ENCODE peak calls at places on chromosomes 1 and 21, in nine cellular contexts. One of them, this sample, is unnamed.

GRCh38 chr1:83897516-83897915 is 101.4 kb downstream of the TTLL7 start:
- DNase-seq in stomach: no peak
- DNase-seq in A549: no peak
- DNase-seq in tibial nerve: no peak
- DNase-seq in transverse colon: no peak
- DNase-seq in ovary: no peak
- DNase-seq in HCT116: no peak
- DNase-seq in prostate gland: no peak
- DNase-seq in body of pancreas: no peak
- DNase-seq in this sample: no peak

GRCh38 chr1:4071675-4072074 is 171.6 kb upstream of the C1orf174 start:
- DNase-seq in stomach: no peak
- DNase-seq in tibial nerve: no peak
- DNase-seq in ovary: no peak
- DNase-seq in prostate gland: no peak
- DNase-seq in body of pancreas: no peak
- DNase-seq in A549: no peak
- DNase-seq in HCT116: no peak
- DNase-seq in transverse colon: no peak
- DNase-seq in this sample: no peak

GRCh38 chr1:240244968-240245628 is 153.4 kb downstream of the FMN2 start:
- DNase-seq in A549: no peak
- DNase-seq in body of pancreas: no peak
- DNase-seq in stomach: no peak
- DNase-seq in ovary: no peak
- DNase-seq in tibial nerve: no peak
- DNase-seq in prostate gland: no peak
- DNase-seq in transverse colon: no peak
- DNase-seq in HCT116: no peak
- DNase-seq in this sample: no peak

GRCh38 chr1:171188388-171189266 is 3.5 kb downstream of the FMO2 start:
- DNase-seq in A549: peak
- DNase-seq in stomach: peak
- DNase-seq in transverse colon: peak
- DNase-seq in ovary: peak
- DNase-seq in HCT116: peak
- DNase-seq in prostate gland: peak
- DNase-seq in body of pancreas: peak
- DNase-seq in tibial nerve: no peak
- DNase-seq in this sample: peak

GRCh38 chr1:201310986-201311355 is 27.7 kb downstream of the PKP1 start:
- DNase-seq in body of pancreas: peak
- DNase-seq in ovary: no peak
- DNase-seq in HCT116: no peak
- DNase-seq in stomach: no peak
- DNase-seq in A549: peak
- DNase-seq in tibial nerve: no peak
- DNase-seq in transverse colon: no peak
- DNase-seq in prostate gland: peak
- DNase-seq in this sample: peak

GRCh38 chr1:242525360-242525722 is 844 bp upstream of the PLD5 start:
- DNase-seq in A549: no peak
- DNase-seq in body of pancreas: no peak
- DNase-seq in prostate gland: no peak
- DNase-seq in stomach: no peak
- DNase-seq in HCT116: no peak
- DNase-seq in transverse colon: no peak
- DNase-seq in ovary: no peak
- DNase-seq in tibial nerve: no peak
- DNase-seq in this sample: no peak

GRCh38 chr1:225699336-225699735 is 46.4 kb upstream of the ENAH start:
- DNase-seq in prostate gland: no peak
- DNase-seq in A549: no peak
- DNase-seq in HCT116: no peak
- DNase-seq in tibial nerve: no peak
- DNase-seq in ovary: no peak
- DNase-seq in stomach: no peak
- DNase-seq in body of pancreas: no peak
- DNase-seq in transverse colon: no peak
- DNase-seq in this sample: no peak

GRCh38 chr1:222105393-222105737 is 363.5 kb upstream of the DUSP10 start:
- DNase-seq in stomach: no peak
- DNase-seq in tibial nerve: no peak
- DNase-seq in body of pancreas: peak
- DNase-seq in prostate gland: peak
- DNase-seq in HCT116: peak
- DNase-seq in A549: peak
- DNase-seq in transverse colon: peak
- DNase-seq in ovary: no peak
- DNase-seq in this sample: no peak

GRCh38 chr1:201166964-201167624 is 12.8 kb upstream of the TMEM9 start:
- DNase-seq in body of pancreas: peak
- DNase-seq in tibial nerve: no peak
- DNase-seq in A549: no peak
- DNase-seq in prostate gland: no peak
- DNase-seq in ovary: no peak
- DNase-seq in stomach: peak
- DNase-seq in HCT116: no peak
- DNase-seq in transverse colon: no peak
- DNase-seq in this sample: no peak

GRCh38 chr1:89918127-89918793 is 76.7 kb upstream of the ZNF326 start:
- DNase-seq in ovary: no peak
- DNase-seq in HCT116: no peak
- DNase-seq in tibial nerve: no peak
- DNase-seq in body of pancreas: no peak
- DNase-seq in prostate gland: no peak
- DNase-seq in A549: no peak
- DNase-seq in transverse colon: no peak
- DNase-seq in stomach: no peak
- DNase-seq in this sample: no peak

GRCh38 chr1:53560572-53561487 is 101.6 kb downstream of the DMRTB1 start:
- DNase-seq in prostate gland: no peak
- DNase-seq in ovary: peak
- DNase-seq in A549: no peak
- DNase-seq in HCT116: no peak
- DNase-seq in stomach: no peak
- DNase-seq in body of pancreas: no peak
- DNase-seq in transverse colon: peak
- DNase-seq in tibial nerve: no peak
- DNase-seq in this sample: no peak

GRCh38 chr1:25431495-25432363 is 1.0 kb downstream of the MACO1 start:
- DNase-seq in ovary: peak
- DNase-seq in body of pancreas: peak
- DNase-seq in HCT116: no peak
- DNase-seq in tibial nerve: no peak
- DNase-seq in prostate gland: peak
- DNase-seq in transverse colon: no peak
- DNase-seq in stomach: no peak
- DNase-seq in A549: no peak
- DNase-seq in this sample: no peak

GRCh38 chr1:206049293-206049692 is 3.7 kb upstream of the RHEX start:
- DNase-seq in transverse colon: no peak
- DNase-seq in ovary: no peak
- DNase-seq in stomach: no peak
- DNase-seq in body of pancreas: no peak
- DNase-seq in tibial nerve: no peak
- DNase-seq in prostate gland: no peak
- DNase-seq in A549: no peak
- DNase-seq in HCT116: no peak
- DNase-seq in this sample: no peak

GRCh38 chr1:165239873-165240272 is 116.6 kb downstream of the LMX1A start:
- DNase-seq in body of pancreas: no peak
- DNase-seq in A549: no peak
- DNase-seq in stomach: no peak
- DNase-seq in prostate gland: no peak
- DNase-seq in tibial nerve: no peak
- DNase-seq in HCT116: no peak
- DNase-seq in transverse colon: no peak
- DNase-seq in ovary: no peak
- DNase-seq in this sample: no peak

GRCh38 chr1:29777522-29777921 is 541.2 kb downstream of the PTPRU start:
- DNase-seq in A549: no peak
- DNase-seq in HCT116: no peak
- DNase-seq in ovary: no peak
- DNase-seq in stomach: no peak
- DNase-seq in tibial nerve: no peak
- DNase-seq in prostate gland: no peak
- DNase-seq in body of pancreas: no peak
- DNase-seq in transverse colon: no peak
- DNase-seq in this sample: no peak

GRCh38 chr1:38027201-38028104 is 14.9 kb downstream of the UTP11 start:
- DNase-seq in HCT116: no peak
- DNase-seq in stomach: no peak
- DNase-seq in tibial nerve: no peak
- DNase-seq in ovary: no peak
- DNase-seq in A549: no peak
- DNase-seq in prostate gland: peak
- DNase-seq in transverse colon: no peak
- DNase-seq in body of pancreas: no peak
- DNase-seq in this sample: no peak

GRCh38 chr1:37477198-37477931 is 3.0 kb downstream of the ZC3H12A start:
- DNase-seq in ovary: peak
- DNase-seq in A549: no peak
- DNase-seq in HCT116: no peak
- DNase-seq in stomach: peak
- DNase-seq in prostate gland: no peak
- DNase-seq in body of pancreas: peak
- DNase-seq in tibial nerve: no peak
- DNase-seq in transverse colon: peak
- DNase-seq in this sample: no peak

GRCh38 chr1:212785871-212786270 is 5.7 kb downstream of the NSL1 start:
- DNase-seq in ovary: no peak
- DNase-seq in stomach: no peak
- DNase-seq in tibial nerve: no peak
- DNase-seq in prostate gland: no peak
- DNase-seq in transverse colon: no peak
- DNase-seq in HCT116: no peak
- DNase-seq in body of pancreas: no peak
- DNase-seq in A549: no peak
- DNase-seq in this sample: no peak

GRCh38 chr1:3775498-3776230 is 3.1 kb downstream of the SMIM1 start:
- DNase-seq in A549: peak
- DNase-seq in stomach: peak
- DNase-seq in prostate gland: no peak
- DNase-seq in tibial nerve: no peak
- DNase-seq in body of pancreas: peak
- DNase-seq in HCT116: peak
- DNase-seq in transverse colon: peak
- DNase-seq in ovary: peak
- DNase-seq in this sample: peak

GRCh38 chr1:201399352-201400126 is 415 bp upstream of the LAD1 start:
- DNase-seq in prostate gland: peak
- DNase-seq in ovary: no peak
- DNase-seq in transverse colon: peak
- DNase-seq in A549: no peak
- DNase-seq in stomach: peak
- DNase-seq in HCT116: peak
- DNase-seq in body of pancreas: peak
- DNase-seq in tibial nerve: no peak
- DNase-seq in this sample: no peak

DNA sequence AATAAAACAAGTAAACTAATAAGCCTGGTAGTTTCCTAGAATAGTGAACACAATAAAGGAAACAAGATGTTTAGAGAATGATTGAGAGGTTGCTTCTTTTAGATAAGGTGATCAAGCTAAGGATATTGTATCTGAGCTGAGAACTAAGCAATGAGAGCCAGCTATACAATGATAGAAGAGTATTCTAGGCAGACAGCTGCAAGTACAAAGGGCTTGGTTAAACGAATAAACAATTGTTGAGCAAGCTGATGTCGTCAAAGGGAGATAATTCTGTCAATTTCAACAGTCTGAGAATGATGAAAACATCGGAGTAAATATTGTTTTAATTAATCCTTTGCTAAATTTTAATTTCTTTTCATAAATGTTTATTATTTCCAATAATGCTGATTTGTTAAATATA is 5.5 kb upstream of the FH start:
- DNase-seq in body of pancreas: no peak
- DNase-seq in ovary: no peak
- DNase-seq in transverse colon: no peak
- DNase-seq in tibial nerve: no peak
- DNase-seq in A549: no peak
- DNase-seq in prostate gland: no peak
- DNase-seq in HCT116: no peak
- DNase-seq in stomach: no peak
- DNase-seq in this sample: no peak
- TF ChIP-seq POLR2A in body of pancreas: no peak
- TF ChIP-seq POLR2A in ovary: no peak
- TF ChIP-seq POLR2A in transverse colon: no peak
- TF ChIP-seq POLR2A in tibial nerve: no peak
- TF ChIP-seq POLR2A in A549: no peak
- TF ChIP-seq POLR2A in prostate gland: no peak
- TF ChIP-seq POLR2A in HCT116: no peak
- TF ChIP-seq POLR2A in stomach: no peak
- TF ChIP-seq POLR2A in this sample: no peak

DNA sequence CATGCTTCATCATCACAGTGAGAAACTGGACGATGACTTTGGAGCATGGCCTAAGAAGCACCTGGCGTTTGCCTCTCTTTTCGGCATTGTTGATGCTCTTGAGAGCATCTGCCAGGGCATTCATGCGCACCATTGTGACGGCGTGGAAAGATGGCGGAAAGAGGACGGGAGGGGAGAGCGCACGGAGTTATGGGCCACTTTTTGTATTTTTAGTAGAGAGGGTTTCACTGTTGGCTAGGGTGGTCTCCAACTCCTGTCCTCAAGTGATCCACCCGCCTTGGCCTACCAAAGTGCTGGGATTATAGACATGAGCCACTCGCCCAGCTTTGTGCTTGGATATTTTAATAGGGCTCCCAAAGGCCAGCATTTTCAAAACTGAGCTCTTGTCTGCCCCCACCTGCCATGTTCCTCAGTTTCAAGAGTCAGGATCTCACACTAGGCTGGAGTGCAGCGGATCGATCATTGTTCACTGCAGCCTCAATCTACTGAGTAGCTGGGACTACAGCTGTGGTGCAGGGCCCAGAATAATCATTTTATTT is 5.3 kb downstream of the RPS8 start:
- DNase-seq in prostate gland: no peak
- DNase-seq in A549: no peak
- DNase-seq in body of pancreas: no peak
- DNase-seq in transverse colon: no peak
- DNase-seq in ovary: no peak
- DNase-seq in stomach: no peak
- DNase-seq in HCT116: no peak
- DNase-seq in tibial nerve: no peak
- DNase-seq in this sample: no peak
- TF ChIP-seq POLR2A in prostate gland: no peak
- TF ChIP-seq POLR2A in A549: no peak
- TF ChIP-seq POLR2A in body of pancreas: no peak
- TF ChIP-seq POLR2A in transverse colon: no peak
- TF ChIP-seq POLR2A in ovary: no peak
- TF ChIP-seq POLR2A in stomach: no peak
- TF ChIP-seq POLR2A in HCT116: no peak
- TF ChIP-seq POLR2A in tibial nerve: no peak
- TF ChIP-seq POLR2A in this sample: no peak

GRCh38 chr21:43354016-43354420 is 72.9 kb downstream of the SIK1 start:
- DNase-seq in A549: no peak
- DNase-seq in transverse colon: peak
- DNase-seq in body of pancreas: no peak
- DNase-seq in HCT116: no peak
- DNase-seq in ovary: no peak
- DNase-seq in tibial nerve: no peak
- DNase-seq in stomach: no peak
- DNase-seq in prostate gland: no peak
- DNase-seq in this sample: no peak
- TF ChIP-seq POLR2A in A549: no peak
- TF ChIP-seq POLR2A in transverse colon: no peak
- TF ChIP-seq POLR2A in body of pancreas: no peak
- TF ChIP-seq POLR2A in HCT116: no peak
- TF ChIP-seq POLR2A in ovary: no peak
- TF ChIP-seq POLR2A in tibial nerve: no peak
- TF ChIP-seq POLR2A in stomach: no peak
- TF ChIP-seq POLR2A in prostate gland: no peak
- TF ChIP-seq POLR2A in this sample: no peak

GRCh38 chr1:69551476-69552324 is 16.0 kb upstream of the LRRC7 start:
- DNase-seq in prostate gland: no peak
- DNase-seq in transverse colon: no peak
- DNase-seq in HCT116: no peak
- DNase-seq in stomach: no peak
- DNase-seq in A549: no peak
- DNase-seq in ovary: no peak
- DNase-seq in body of pancreas: no peak
- DNase-seq in tibial nerve: no peak
- DNase-seq in this sample: no peak
- TF ChIP-seq POLR2A in prostate gland: no peak
- TF ChIP-seq POLR2A in transverse colon: no peak
- TF ChIP-seq POLR2A in HCT116: no peak
- TF ChIP-seq POLR2A in stomach: no peak
- TF ChIP-seq POLR2A in A549: no peak
- TF ChIP-seq POLR2A in ovary: no peak
- TF ChIP-seq POLR2A in body of pancreas: no peak
- TF ChIP-seq POLR2A in tibial nerve: no peak
- TF ChIP-seq POLR2A in this sample: no peak

This sample was measured in H54.